ENCODE peak calls at places on chromosomes 4 and X, in six cellular contexts. X is fibroblast of the aortic adventitia, M is NCI-H2171, F is substantia nigra, O is PC-3, T is pancreas. V is an unnamed sample.

GRCh38 chrX:53303195-53303594 is 21.8 kb upstream of the IQSEC2 start:
- DNase-seq in X (no peak), M (no peak), O (no peak), T (no peak), F (no peak), V (no peak)

GRCh38 chrX:132909643-132910042 is 48.8 kb downstream of the HS6ST2 start:
- DNase-seq in F (no peak), X (peak), T (no peak), O (peak), M (no peak), V (peak)

GRCh38 chr4:147096667-147097604 is 151.3 kb upstream of the TTC29 start:
- DNase-seq in X (peak), F (no peak), T (no peak), M (no peak), O (peak), V (peak)

GRCh38 chrX:568341-568740 is 62.2 kb upstream of the SHOX start:
- DNase-seq in O (no peak), F (no peak), X (no peak), M (no peak), T (no peak), V (no peak)

GRCh38 chrX:10620121-10620699 is at the start of gene MID1:
- DNase-seq in X (peak), M (peak), T (peak), O (peak), F (peak), V (peak)

GRCh38 chr4:41281038-41281634 is 24.4 kb downstream of the UCHL1 start:
- DNase-seq in O (peak), F (peak), M (peak), T (peak), X (peak), V (peak)

GRCh38 chrX:55486736-55487135 is 2.9 kb downstream of the USP51 start:
- DNase-seq in T (no peak), O (peak), M (no peak), F (peak), X (peak), V (no peak)

GRCh38 chr4:185859106-185859505 is 47.1 kb upstream of the SORBS2 start:
- DNase-seq in F (no peak), O (no peak), X (no peak), T (peak), M (no peak), V (peak)

GRCh38 chrX:134396174-134396573 is 63.8 kb upstream of the HPRT1 start:
- DNase-seq in O (peak), F (no peak), X (peak), T (no peak), M (no peak), V (peak)

GRCh38 chr4:8247047-8247930 is 22.3 kb upstream of the HTRA3 start:
- DNase-seq in F (no peak), X (peak), O (no peak), M (no peak), T (no peak), V (peak)

GRCh38 chrX:154398668-154399526 is 720 bp downstream of the RPL10 start:
- DNase-seq in T (peak), M (peak), X (peak), F (peak), O (peak), V (peak)

GRCh38 chr4:139892973-139893736 is 227.5 kb downstream of the MGST2 start:
- DNase-seq in T (no peak), M (no peak), O (no peak), X (peak), F (no peak), V (no peak)

GRCh38 chr4:1465173-1466033 is 59.2 kb upstream of the NKX1-1 start:
- DNase-seq in O (no peak), M (no peak), F (no peak), X (no peak), T (peak), V (no peak)

GRCh38 chr4:73853246-73853704 is at the start of gene PF4V1:
- DNase-seq in X (no peak), T (no peak), M (no peak), F (no peak), O (no peak), V (peak)

GRCh38 chr4:128973384-128973783 is 120.0 kb downstream of the SCLT1 start:
- DNase-seq in M (no peak), T (no peak), O (no peak), F (no peak), X (no peak), V (no peak)

GRCh38 chr4:10403633-10404445 is 53.4 kb downstream of the ZNF518B start:
- DNase-seq in X (peak), T (no peak), O (peak), M (no peak), F (peak), V (peak)

GRCh38 chrX:22634081-22634480 is 361.4 kb downstream of the CBLL2 start:
- DNase-seq in F (no peak), O (no peak), M (no peak), X (peak), T (no peak), V (peak)

GRCh38 chrX:111779582-111779981 is 96.4 kb upstream of the TRPC5OS start:
- DNase-seq in T (no peak), M (no peak), X (no peak), F (no peak), O (no peak), V (peak)

GRCh38 chr4:77652237-77652897 is 46.7 kb downstream of the CXCL13 start:
- DNase-seq in M (no peak), F (peak), T (no peak), X (no peak), O (no peak), V (peak)

V was measured in choroid plexus epithelial cell.